ENCODE peak calls at places on chromosome 18, in six cellular contexts. B, I, E, W, Q and L are unnamed samples. For H3K4me1, the result is how much of the 10 kb centered on the place peaks cover.

GRCh38 chr18:41938445-41938844 is 16.6 kb upstream of the PIK3C3 start:
- DNase-seq in B (no peak), I (no peak), E (no peak), W (no peak), Q (no peak), L (no peak)

GRCh38 chr18:54983041-54983686 is 23.9 kb upstream of the CCDC68 start:
- DNase-seq in B (no peak), I (peak), E (peak), W (no peak), Q (no peak), L (peak)

GRCh38 chr18:45386256-45386655 is 229.0 kb upstream of the SLC14A2 start:
- DNase-seq in B (no peak), I (peak), E (no peak), W (no peak), Q (peak), L (no peak)

GRCh38 chr18:23725351-23725750 is 36.1 kb downstream of the LAMA3 start:
- DNase-seq in B (no peak), I (no peak), E (no peak), W (no peak), Q (no peak), L (no peak)

GRCh38 chr18:79570266-79571201 is 109.1 kb upstream of the CTDP1 start:
- DNase-seq in B (peak), I (no peak), E (no peak), W (peak), Q (peak), L (peak)

GRCh38 chr18:60446821-60447220 is 74.2 kb upstream of the MC4R start:
- DNase-seq in B (no peak), I (no peak), E (no peak), W (peak), Q (no peak), L (no peak)

GRCh38 chr18:42113529-42114191 is 158.6 kb downstream of the PIK3C3 start:
- DNase-seq in B (no peak), I (no peak), E (no peak), W (no peak), Q (no peak), L (no peak)

GRCh38 chr18:79850731-79851130 is 53.0 kb downstream of the KCNG2 start:
- DNase-seq in B (no peak), I (no peak), E (no peak), W (no peak), Q (no peak), L (no peak)

GRCh38 chr18:63339920-63340484 is 20.4 kb upstream of the BCL2 start:
- DNase-seq in B (no peak), I (peak), E (peak), W (no peak), Q (no peak), L (peak)

GRCh38 chr18:26460449-26461091 is 87.8 kb downstream of the KCTD1 start:
- DNase-seq in B (no peak), I (no peak), E (no peak), W (peak), Q (no peak), L (no peak)

GRCh38 chr18:57813245-57813644 is 10.1 kb upstream of the ATP8B1 start:
- DNase-seq in B (no peak), I (no peak), E (no peak), W (no peak), Q (no peak), L (no peak)

GRCh38 chr18:25102657-25103056 is 249.3 kb downstream of the ZNF521 start:
- DNase-seq in B (no peak), I (no peak), E (no peak), W (no peak), Q (no peak), L (no peak)

GRCh38 chr18:22637787-22638186 is 220.1 kb upstream of the CTAGE1 start:
- DNase-seq in B (peak), I (no peak), E (no peak), W (no peak), Q (no peak), L (no peak)

GRCh38 chr18:23982154-23983071 is 32.1 kb upstream of the TTC39C start:
- DNase-seq in B (peak), I (no peak), E (no peak), W (peak), Q (peak), L (no peak)

GRCh38 chr18:35376393-35376741 is 770 bp downstream of the ZNF396 start:
- DNase-seq in B (no peak), I (no peak), E (no peak), W (peak), Q (peak), L (no peak)

GRCh38 chr18:45197526-45197970 is 417.7 kb upstream of the SLC14A2 start:
- DNase-seq in B (no peak), I (no peak), E (no peak), W (no peak), Q (no peak), L (no peak)

GRCh38 chr18:52077251-52077983 is 262.6 kb upstream of the DCC start:
- DNase-seq in B (no peak), I (no peak), E (no peak), W (no peak), Q (no peak), L (no peak)

GRCh38 chr18:75087119-75088020 is 121.6 kb downstream of the PTGR3 start:
- DNase-seq in B (no peak), I (no peak), E (no peak), W (no peak), Q (no peak), L (no peak)

GRCh38 chr18:32317651-32318050 is 127.8 kb downstream of the MEP1B start:
- DNase-seq in B (no peak), I (no peak), E (no peak), W (no peak), Q (no peak), L (no peak)

GRCh38 chr18:37654034-37654433 is 88.4 kb upstream of the CELF4 start:
- DNase-seq in B (no peak), I (no peak), E (no peak), W (no peak), Q (no peak), L (no peak)

GRCh38 chr18:53799134-53799533 is 425.3 kb downstream of the MBD2 start:
- DNase-seq in B (no peak), I (no peak), E (no peak), W (no peak), Q (no peak), L (no peak)

GRCh38 chr18:50128506-50129271 is 66.3 kb downstream of the MYO5B start:
- DNase-seq in B (no peak), I (no peak), E (no peak), W (no peak), Q (peak), L (no peak)

GRCh38 chr18:36942264-36942663 is 113.3 kb downstream of the KIAA1328 start:
- DNase-seq in B (no peak), I (peak), E (no peak), W (no peak), Q (no peak), L (no peak)

GRCh38 chr18:63025251-63025710 is 294.3 kb downstream of the BCL2 start:
- DNase-seq in B (no peak), I (peak), E (no peak), W (no peak), Q (peak), L (no peak)

GRCh38 chr18:27964811-27965210 is 212.1 kb downstream of the CDH2 start:
- DNase-seq in B (no peak), I (no peak), E (no peak), W (no peak), Q (no peak), L (no peak)

GRCh38 chr18:58769321-58769720 is 95.4 kb upstream of the ZNF532 start:
- DNase-seq in B (no peak), I (no peak), E (no peak), W (no peak), Q (no peak), L (no peak)

GRCh38 chr18:29605365-29605764 is 1428.4 kb upstream of the CDH2 start:
- DNase-seq in B (no peak), I (no peak), E (no peak), W (no peak), Q (no peak), L (no peak)
- H3K4me1 ChIP-seq in B (under half), I (under half), E (under half), W (under half), Q (under half), L (under half)

GRCh38 chr18:3593904-3594759 is 144.2 kb downstream of the TGIF1 start:
- DNase-seq in B (peak), I (peak), E (peak), W (peak), Q (peak), L (peak)

GRCh38 chr18:3594760-3595241 is 144.8 kb downstream of the TGIF1 start:
- DNase-seq in B (peak), I (no peak), E (no peak), W (peak), Q (peak), L (no peak)

GRCh38 chr18:3597159-3597977 is 147.4 kb downstream of the TGIF1 start:
- DNase-seq in B (peak), I (no peak), E (no peak), W (no peak), Q (no peak), L (no peak)

GRCh38 chr18:3596324-3597158 is 146.6 kb downstream of the TGIF1 start:
- DNase-seq in B (peak), I (no peak), E (peak), W (peak), Q (peak), L (peak)

GRCh38 chr18:3595282-3596273 is 145.6 kb downstream of the TGIF1 start:
- DNase-seq in B (peak), I (no peak), E (peak), W (peak), Q (peak), L (no peak)
- H3K4me1 ChIP-seq in B (half or more), I (under half), E (half or more), W (under half), Q (under half), L (under half)

GRCh38 chr18:9066358-9066757 is 36.1 kb upstream of the NDUFV2 start:
- DNase-seq in B (no peak), I (no peak), E (peak), W (no peak), Q (no peak), L (no peak)

GRCh38 chr18:9065864-9066263 is 36.6 kb upstream of the NDUFV2 start:
- DNase-seq in B (no peak), I (no peak), E (no peak), W (no peak), Q (no peak), L (no peak)

GRCh38 chr18:9066817-9067306 is 35.6 kb upstream of the NDUFV2 start:
- DNase-seq in B (no peak), I (no peak), E (no peak), W (no peak), Q (no peak), L (no peak)

GRCh38 chr18:9058426-9058825 is 44.1 kb upstream of the NDUFV2 start:
- DNase-seq in B (no peak), I (no peak), E (no peak), W (no peak), Q (no peak), L (no peak)

GRCh38 chr18:9062418-9062751 is 40.1 kb upstream of the NDUFV2 start:
- DNase-seq in B (no peak), I (no peak), E (no peak), W (no peak), Q (no peak), L (no peak)
- H3K4me1 ChIP-seq in B (under half), I (under half), E (under half), W (under half), Q (under half), L (under half)

GRCh38 chr18:48800877-48801727 is 149.7 kb downstream of the SMAD7 start:
- DNase-seq in B (peak), I (no peak), E (no peak), W (peak), Q (peak), L (peak)
- H3K4me1 ChIP-seq in B (under half), I (under half), E (under half), W (under half), Q (under half), L (under half)

DNA sequence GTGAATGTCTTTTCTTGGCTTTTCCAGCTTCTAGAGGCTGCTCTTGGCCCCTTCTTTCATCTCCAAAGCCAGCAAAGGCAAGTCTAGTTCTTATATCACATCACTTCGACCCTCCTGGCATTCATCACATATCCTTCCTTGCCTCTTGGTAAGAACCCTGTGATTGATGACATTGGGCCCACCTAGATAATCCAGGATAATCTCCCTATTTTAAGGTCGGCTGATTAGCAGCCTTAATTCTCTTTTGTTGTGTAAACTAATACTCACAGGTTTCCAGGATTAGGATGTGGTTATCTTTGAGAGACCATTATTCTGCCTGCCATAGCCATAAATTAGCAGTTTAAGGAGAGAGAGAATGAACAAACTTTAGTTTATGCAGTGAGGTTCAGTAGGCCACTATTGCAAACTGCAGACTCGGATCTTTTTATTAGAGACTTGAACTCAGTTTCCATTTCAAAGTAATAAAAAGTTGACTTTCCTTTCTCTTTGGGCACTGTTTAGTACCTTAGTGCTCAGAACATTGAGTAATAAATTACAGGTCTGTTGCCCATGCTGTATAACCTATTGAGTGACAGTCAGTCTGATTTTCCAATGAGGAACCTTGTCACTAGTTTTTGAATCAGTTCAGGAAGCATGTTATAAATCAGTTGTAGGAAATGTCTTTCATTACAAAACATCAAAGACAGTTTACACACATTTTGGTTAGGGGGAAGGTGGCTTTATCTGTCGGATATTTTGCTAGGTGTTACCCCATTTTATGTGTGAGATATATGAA is 4.5 kb downstream of the NDUFV2 start:
- DNase-seq in B (no peak), I (no peak), E (no peak), W (no peak), Q (no peak), L (no peak)
- H3K4me1 ChIP-seq in B (half or more), I (under half), E (half or more), W (under half), Q (under half), L (half or more)